ENCODE peak calls at places on chromosomes 11 and 22, in five cellular contexts. One of them, this sample, is unnamed.

GRCh38 chr11:74466916-74467885 is at the start of gene KCNE3:
- DNase-seq in pancreas: peak
- DNase-seq in stomach: peak
- DNase-seq in heart right ventricle: peak
- DNase-seq in tibial artery: peak
- DNase-seq in this sample: peak

GRCh38 chr22:29727248-29727551 is 7.4 kb downstream of the CABP7 start:
- DNase-seq in pancreas: no peak
- DNase-seq in stomach: peak
- DNase-seq in heart right ventricle: peak
- DNase-seq in tibial artery: no peak
- DNase-seq in this sample: peak

GRCh38 chr11:128550261-128550821 is 37.0 kb downstream of the ETS1 start:
- DNase-seq in pancreas: no peak
- DNase-seq in stomach: no peak
- DNase-seq in heart right ventricle: no peak
- DNase-seq in tibial artery: no peak
- DNase-seq in this sample: no peak

GRCh38 chr11:130212431-130212961 is 52.9 kb downstream of the ST14 start:
- DNase-seq in pancreas: no peak
- DNase-seq in stomach: peak
- DNase-seq in heart right ventricle: no peak
- DNase-seq in tibial artery: peak
- DNase-seq in this sample: peak

GRCh38 chr11:108967571-108967970 is 302.7 kb downstream of the DDX10 start:
- DNase-seq in pancreas: no peak
- DNase-seq in stomach: no peak
- DNase-seq in heart right ventricle: peak
- DNase-seq in tibial artery: no peak
- DNase-seq in this sample: peak

GRCh38 chr11:57432714-57433163 is 5.8 kb upstream of the SLC43A3 start:
- DNase-seq in pancreas: no peak
- DNase-seq in stomach: no peak
- DNase-seq in heart right ventricle: no peak
- DNase-seq in tibial artery: no peak
- DNase-seq in this sample: peak

GRCh38 chr11:87374206-87374793 is 336.6 kb downstream of the TMEM135 start:
- DNase-seq in pancreas: no peak
- DNase-seq in stomach: no peak
- DNase-seq in heart right ventricle: no peak
- DNase-seq in tibial artery: no peak
- DNase-seq in this sample: no peak

GRCh38 chr11:34075178-34075820 is 23.8 kb downstream of the CAPRIN1 start:
- DNase-seq in pancreas: no peak
- DNase-seq in stomach: no peak
- DNase-seq in heart right ventricle: no peak
- DNase-seq in tibial artery: no peak
- DNase-seq in this sample: no peak

GRCh38 chr11:45061641-45062040 is 84.8 kb upstream of the PRDM11 start:
- DNase-seq in pancreas: no peak
- DNase-seq in stomach: no peak
- DNase-seq in heart right ventricle: no peak
- DNase-seq in tibial artery: no peak
- DNase-seq in this sample: no peak

GRCh38 chr11:1262172-1263006 is 39.5 kb downstream of the MUC5B start:
- DNase-seq in pancreas: peak
- DNase-seq in stomach: peak
- DNase-seq in heart right ventricle: peak
- DNase-seq in tibial artery: peak
- DNase-seq in this sample: peak

GRCh38 chr11:86800076-86800955 is at the start of gene PRSS23:
- DNase-seq in pancreas: peak
- DNase-seq in stomach: peak
- DNase-seq in heart right ventricle: peak
- DNase-seq in tibial artery: peak
- DNase-seq in this sample: peak

GRCh38 chr11:19460718-19461405 is 220.1 kb upstream of the E2F8 start:
- DNase-seq in pancreas: no peak
- DNase-seq in stomach: no peak
- DNase-seq in heart right ventricle: peak
- DNase-seq in tibial artery: no peak
- DNase-seq in this sample: peak

GRCh38 chr11:109077340-109077927 is 344.6 kb upstream of the C11orf87 start:
- DNase-seq in pancreas: no peak
- DNase-seq in stomach: no peak
- DNase-seq in heart right ventricle: no peak
- DNase-seq in tibial artery: no peak
- DNase-seq in this sample: no peak

GRCh38 chr22:30867746-30868662 is 100.6 kb downstream of the MORC2 start:
- DNase-seq in pancreas: no peak
- DNase-seq in stomach: no peak
- DNase-seq in heart right ventricle: peak
- DNase-seq in tibial artery: peak
- DNase-seq in this sample: no peak

GRCh38 chr11:83971063-83971462 is 684.9 kb upstream of the CCDC90B start:
- DNase-seq in pancreas: no peak
- DNase-seq in stomach: no peak
- DNase-seq in heart right ventricle: no peak
- DNase-seq in tibial artery: no peak
- DNase-seq in this sample: no peak

GRCh38 chr11:10208045-10208674 is 85.9 kb downstream of the SBF2 start:
- DNase-seq in pancreas: no peak
- DNase-seq in stomach: no peak
- DNase-seq in heart right ventricle: no peak
- DNase-seq in tibial artery: no peak
- DNase-seq in this sample: no peak

GRCh38 chr11:67640758-67641113 is 1.2 kb upstream of the TBX10 start:
- DNase-seq in pancreas: no peak
- DNase-seq in stomach: no peak
- DNase-seq in heart right ventricle: no peak
- DNase-seq in tibial artery: no peak
- DNase-seq in this sample: no peak

GRCh38 chr11:57307666-57308270 is 17.0 kb downstream of the TNKS1BP1 start:
- DNase-seq in pancreas: no peak
- DNase-seq in stomach: no peak
- DNase-seq in heart right ventricle: no peak
- DNase-seq in tibial artery: peak
- DNase-seq in this sample: no peak

GRCh38 chr11:96063886-96064285 is 140.0 kb upstream of the MTMR2 start:
- DNase-seq in pancreas: no peak
- DNase-seq in stomach: no peak
- DNase-seq in heart right ventricle: no peak
- DNase-seq in tibial artery: no peak
- DNase-seq in this sample: no peak

GRCh38 chr11:106594751-106595351 is 423.4 kb downstream of the GUCY1A2 start:
- DNase-seq in pancreas: no peak
- DNase-seq in stomach: no peak
- DNase-seq in heart right ventricle: no peak
- DNase-seq in tibial artery: no peak
- DNase-seq in this sample: no peak

GRCh38 chr11:14789879-14790484 is 102.0 kb downstream of the CYP2R1 start:
- DNase-seq in pancreas: no peak
- DNase-seq in stomach: no peak
- DNase-seq in heart right ventricle: no peak
- DNase-seq in tibial artery: no peak
- DNase-seq in this sample: no peak
- TF ChIP-seq CTCF in pancreas: no peak
- TF ChIP-seq CTCF in stomach: no peak
- TF ChIP-seq CTCF in heart right ventricle: no peak
- TF ChIP-seq CTCF in tibial artery: peak
- TF ChIP-seq CTCF in this sample: no peak

GRCh38 chr11:69887841-69888670 is 68.8 kb upstream of the FGF3 start:
- DNase-seq in pancreas: no peak
- DNase-seq in stomach: no peak
- DNase-seq in heart right ventricle: no peak
- DNase-seq in tibial artery: no peak
- DNase-seq in this sample: no peak
- H3K27ac ChIP-seq in pancreas: no peak
- H3K27ac ChIP-seq in stomach: no peak
- H3K27ac ChIP-seq in heart right ventricle: no peak
- H3K27ac ChIP-seq in tibial artery: no peak
- H3K27ac ChIP-seq in this sample: no peak

DNA sequence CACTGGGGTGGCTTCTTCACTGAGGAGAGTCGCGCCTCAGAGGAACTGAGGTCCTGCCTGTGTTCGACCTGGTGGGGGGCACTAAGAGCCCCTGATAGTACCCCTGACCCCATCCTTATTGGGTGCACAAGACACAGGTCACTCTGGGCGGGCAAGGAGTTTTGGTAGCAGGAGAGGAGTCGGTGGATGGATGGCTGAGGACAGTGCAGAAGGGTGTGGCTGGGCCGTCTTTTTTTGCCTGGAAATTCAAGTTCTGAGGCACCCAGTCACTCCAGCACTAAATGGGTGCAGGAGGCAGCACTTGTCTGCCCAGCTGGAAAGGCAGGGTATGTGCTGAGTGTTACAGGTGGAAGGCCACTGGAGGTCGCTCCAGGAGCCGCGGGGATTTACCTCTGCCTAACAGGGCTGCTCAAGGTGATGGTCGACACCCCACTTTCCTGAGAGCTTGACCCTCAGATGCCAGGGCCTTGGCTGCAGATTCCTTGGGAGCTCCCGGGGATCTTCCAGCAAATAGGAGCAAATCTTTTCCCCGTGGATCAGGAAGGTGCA is 960 bp downstream of the TSSC4 start:
- DNase-seq in pancreas: no peak
- DNase-seq in stomach: no peak
- DNase-seq in heart right ventricle: no peak
- DNase-seq in tibial artery: no peak
- DNase-seq in this sample: no peak
- TF ChIP-seq CTCF in pancreas: no peak
- TF ChIP-seq CTCF in stomach: no peak
- TF ChIP-seq CTCF in heart right ventricle: no peak
- TF ChIP-seq CTCF in tibial artery: no peak
- TF ChIP-seq CTCF in this sample: no peak

GRCh38 chr11:76459846-76460245 is 15.0 kb downstream of the EMSY start:
- DNase-seq in pancreas: no peak
- DNase-seq in stomach: no peak
- DNase-seq in heart right ventricle: no peak
- DNase-seq in tibial artery: no peak
- DNase-seq in this sample: no peak
- H3K27ac ChIP-seq in pancreas: no peak
- H3K27ac ChIP-seq in stomach: no peak
- H3K27ac ChIP-seq in heart right ventricle: no peak
- H3K27ac ChIP-seq in tibial artery: no peak
- H3K27ac ChIP-seq in this sample: no peak

GRCh38 chr11:59710136-59710847 is 3.4 kb downstream of the OR10V1 start:
- DNase-seq in pancreas: no peak
- DNase-seq in stomach: no peak
- DNase-seq in heart right ventricle: no peak
- DNase-seq in tibial artery: no peak
- DNase-seq in this sample: no peak

GRCh38 chr11:59706518-59707285 is 6.9 kb downstream of the OR10V1 start:
- DNase-seq in pancreas: no peak
- DNase-seq in stomach: peak
- DNase-seq in heart right ventricle: no peak
- DNase-seq in tibial artery: no peak
- DNase-seq in this sample: no peak

GRCh38 chr11:59707371-59707770 is 6.3 kb downstream of the OR10V1 start:
- DNase-seq in pancreas: no peak
- DNase-seq in stomach: no peak
- DNase-seq in heart right ventricle: no peak
- DNase-seq in tibial artery: no peak
- DNase-seq in this sample: no peak

GRCh38 chr11:59708537-59708936 is 5.1 kb downstream of the OR10V1 start:
- DNase-seq in pancreas: no peak
- DNase-seq in stomach: no peak
- DNase-seq in heart right ventricle: no peak
- DNase-seq in tibial artery: no peak
- DNase-seq in this sample: no peak

GRCh38 chr11:59705281-59705680 is 8.4 kb downstream of the OR10V1 start:
- DNase-seq in pancreas: no peak
- DNase-seq in stomach: no peak
- DNase-seq in heart right ventricle: no peak
- DNase-seq in tibial artery: no peak
- DNase-seq in this sample: no peak
- TF ChIP-seq CTCF in pancreas: no peak
- TF ChIP-seq CTCF in stomach: no peak
- TF ChIP-seq CTCF in heart right ventricle: no peak
- TF ChIP-seq CTCF in tibial artery: no peak
- TF ChIP-seq CTCF in this sample: no peak

GRCh38 chr22:39535302-39535805 is 2.8 kb upstream of the RPS19BP1 start:
- DNase-seq in pancreas: no peak
- DNase-seq in stomach: no peak
- DNase-seq in heart right ventricle: no peak
- DNase-seq in tibial artery: no peak
- DNase-seq in this sample: no peak

GRCh38 chr22:39535831-39536449 is 3.4 kb upstream of the RPS19BP1 start:
- DNase-seq in pancreas: no peak
- DNase-seq in stomach: no peak
- DNase-seq in heart right ventricle: no peak
- DNase-seq in tibial artery: no peak
- DNase-seq in this sample: no peak

GRCh38 chr22:39534092-39534506 is 1.6 kb upstream of the RPS19BP1 start:
- DNase-seq in pancreas: no peak
- DNase-seq in stomach: no peak
- DNase-seq in heart right ventricle: no peak
- DNase-seq in tibial artery: no peak
- DNase-seq in this sample: no peak

GRCh38 chr22:39536711-39537110 is 4.2 kb upstream of the RPS19BP1 start:
- DNase-seq in pancreas: no peak
- DNase-seq in stomach: no peak
- DNase-seq in heart right ventricle: no peak
- DNase-seq in tibial artery: no peak
- DNase-seq in this sample: no peak

GRCh38 chr22:39534591-39535301 is 2.2 kb upstream of the RPS19BP1 start:
- DNase-seq in pancreas: peak
- DNase-seq in stomach: peak
- DNase-seq in heart right ventricle: peak
- DNase-seq in tibial artery: peak
- DNase-seq in this sample: peak
- H3K27ac ChIP-seq in pancreas: no peak
- H3K27ac ChIP-seq in stomach: no peak
- H3K27ac ChIP-seq in heart right ventricle: no peak
- H3K27ac ChIP-seq in tibial artery: no peak
- H3K27ac ChIP-seq in this sample: no peak

GRCh38 chr11:59429924-59430516 is 3.8 kb upstream of the OR5A2 start:
- DNase-seq in pancreas: no peak
- DNase-seq in stomach: no peak
- DNase-seq in heart right ventricle: no peak
- DNase-seq in tibial artery: no peak
- DNase-seq in this sample: peak
- TF ChIP-seq CTCF in pancreas: peak
- TF ChIP-seq CTCF in stomach: no peak
- TF ChIP-seq CTCF in heart right ventricle: peak
- TF ChIP-seq CTCF in tibial artery: peak
- TF ChIP-seq CTCF in this sample: peak

DNA sequence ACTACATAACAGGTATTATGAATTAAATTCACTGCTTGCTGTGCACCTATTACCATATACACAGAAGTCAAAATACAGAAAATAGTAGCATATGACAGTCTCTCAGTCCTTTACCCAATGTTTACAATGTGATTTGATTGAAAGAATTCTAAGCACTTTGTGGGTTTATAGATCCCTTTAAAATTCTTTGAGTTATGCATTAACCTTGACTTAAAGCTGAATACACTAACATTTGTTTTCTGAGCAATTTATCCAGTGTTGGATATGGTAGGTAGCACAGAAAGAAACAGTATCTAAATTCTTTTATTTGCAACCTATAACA is 230.8 kb upstream of the DDI1 start:
- DNase-seq in pancreas: no peak
- DNase-seq in stomach: no peak
- DNase-seq in heart right ventricle: no peak
- DNase-seq in tibial artery: no peak
- DNase-seq in this sample: no peak
- H3K27ac ChIP-seq in pancreas: peak
- H3K27ac ChIP-seq in stomach: peak
- H3K27ac ChIP-seq in heart right ventricle: no peak
- H3K27ac ChIP-seq in tibial artery: no peak
- H3K27ac ChIP-seq in this sample: no peak

This sample was measured in testis.